ENCODE peak calls at places on chromosome 4, in seven cellular contexts. P is fibroblast of lung; G is uterus; N is CD8-positive, alpha-beta T cell; T is breast epithelium; Q is BJ; V is IMR-90. X is an unnamed sample.

GRCh38 chr4:5448286-5448685 is 260.1 kb downstream of the EVC2 start:
- DNase-seq in P (no peak), G (no peak), N (no peak), T (no peak), Q (no peak), V (no peak), X (no peak)

GRCh38 chr4:153207027-153207426 is 2.8 kb downstream of the TRIM2 start:
- DNase-seq in P (no peak), G (no peak), N (no peak), T (no peak), Q (no peak), V (no peak), X (no peak)

GRCh38 chr4:40630335-40631021 is 814 bp upstream of the RBM47 start:
- DNase-seq in P (no peak), G (no peak), N (no peak), T (peak), Q (no peak), V (no peak), X (peak)

GRCh38 chr4:22485751-22486150 is 30.1 kb downstream of the ADGRA3 start:
- DNase-seq in P (peak), G (no peak), N (no peak), T (no peak), Q (no peak), V (peak), X (no peak)

GRCh38 chr4:22532117-22532516 is 16.3 kb upstream of the ADGRA3 start:
- DNase-seq in P (no peak), G (no peak), N (no peak), T (no peak), Q (no peak), V (no peak), X (no peak)

GRCh38 chr4:5808081-5808741 is 84.7 kb downstream of the CRMP1 start:
- DNase-seq in P (peak), G (no peak), N (no peak), T (no peak), Q (no peak), V (peak), X (no peak)

GRCh38 chr4:38819569-38819968 is 15.0 kb upstream of the TLR1 start:
- DNase-seq in P (peak), G (no peak), N (no peak), T (no peak), Q (no peak), V (peak), X (no peak)

GRCh38 chr4:139015269-139015947 is at the start of gene NOCT:
- DNase-seq in P (peak), G (peak), N (peak), T (peak), Q (no peak), V (peak), X (peak)

GRCh38 chr4:3212391-3213100 is 36.4 kb upstream of the MSANTD1 start:
- DNase-seq in P (no peak), G (no peak), N (no peak), T (no peak), Q (no peak), V (no peak), X (no peak)

GRCh38 chr4:53714377-53715140 is 123.3 kb upstream of the LNX1 start:
- DNase-seq in P (peak), G (no peak), N (no peak), T (no peak), Q (peak), V (peak), X (no peak)

GRCh38 chr4:74529284-74530041 is 84.5 kb downstream of the AREG start:
- DNase-seq in P (no peak), G (no peak), N (no peak), T (peak), Q (no peak), V (no peak), X (no peak)

GRCh38 chr4:184472540-184473264 is 1.6 kb downstream of the IRF2 start:
- DNase-seq in P (peak), G (peak), N (peak), T (peak), Q (no peak), V (peak), X (peak)

GRCh38 chr4:52665592-52665991 is 6.5 kb upstream of the USP46 start:
- DNase-seq in P (peak), G (no peak), N (no peak), T (no peak), Q (no peak), V (no peak), X (no peak)

GRCh38 chr4:184762100-184762499 is 28.2 kb upstream of the CENPU start:
- DNase-seq in P (no peak), G (no peak), N (peak), T (no peak), Q (no peak), V (no peak), X (no peak)

GRCh38 chr4:77817304-77818076 is 1.7 kb downstream of the CNOT6L start:
- DNase-seq in P (peak), G (no peak), N (no peak), T (no peak), Q (no peak), V (no peak), X (no peak)

GRCh38 chr4:77818667-77819408 is at the start of gene CNOT6L:
- DNase-seq in P (peak), G (peak), N (peak), T (peak), Q (no peak), V (peak), X (peak)

GRCh38 chr4:77818077-77818666 is 996 bp downstream of the CNOT6L start:
- DNase-seq in P (peak), G (peak), N (peak), T (peak), Q (peak), V (peak), X (peak)

GRCh38 chr4:77819409-77819835 is 254 bp upstream of the CNOT6L start:
- DNase-seq in P (peak), G (no peak), N (no peak), T (no peak), Q (no peak), V (no peak), X (no peak)

GRCh38 chr4:77815651-77816050 is 3.5 kb downstream of the CNOT6L start:
- DNase-seq in P (no peak), G (no peak), N (no peak), T (no peak), Q (no peak), V (no peak), X (no peak)
- H3K4me3 ChIP-seq in P (no peak), G (no peak), N (no peak), T (no peak), Q (no peak), V (no peak), X (no peak)

GRCh38 chr4:98117363-98117762 is 25.9 kb downstream of the STPG2 start:
- DNase-seq in P (no peak), G (no peak), N (no peak), T (no peak), Q (no peak), V (no peak), X (no peak)
- TF ChIP-seq CTCF in P (no peak), G (no peak), N (no peak), T (no peak), Q (no peak), V (no peak), X (no peak)

GRCh38 chr4:142607976-142608375 is 238.1 kb downstream of the INPP4B start:
- DNase-seq in P (no peak), G (no peak), N (no peak), T (no peak), Q (no peak), V (no peak), X (no peak)
- H3K4me3 ChIP-seq in P (no peak), G (no peak), N (no peak), T (no peak), Q (no peak), V (no peak), X (no peak)

GRCh38 chr4:157572951-157573350 is 352.4 kb downstream of the GRIA2 start:
- DNase-seq in P (no peak), G (no peak), N (no peak), T (no peak), Q (no peak), V (no peak), X (no peak)
- TF ChIP-seq CTCF in P (no peak), G (no peak), N (no peak), T (no peak), Q (no peak), V (no peak), X (no peak)

DNA sequence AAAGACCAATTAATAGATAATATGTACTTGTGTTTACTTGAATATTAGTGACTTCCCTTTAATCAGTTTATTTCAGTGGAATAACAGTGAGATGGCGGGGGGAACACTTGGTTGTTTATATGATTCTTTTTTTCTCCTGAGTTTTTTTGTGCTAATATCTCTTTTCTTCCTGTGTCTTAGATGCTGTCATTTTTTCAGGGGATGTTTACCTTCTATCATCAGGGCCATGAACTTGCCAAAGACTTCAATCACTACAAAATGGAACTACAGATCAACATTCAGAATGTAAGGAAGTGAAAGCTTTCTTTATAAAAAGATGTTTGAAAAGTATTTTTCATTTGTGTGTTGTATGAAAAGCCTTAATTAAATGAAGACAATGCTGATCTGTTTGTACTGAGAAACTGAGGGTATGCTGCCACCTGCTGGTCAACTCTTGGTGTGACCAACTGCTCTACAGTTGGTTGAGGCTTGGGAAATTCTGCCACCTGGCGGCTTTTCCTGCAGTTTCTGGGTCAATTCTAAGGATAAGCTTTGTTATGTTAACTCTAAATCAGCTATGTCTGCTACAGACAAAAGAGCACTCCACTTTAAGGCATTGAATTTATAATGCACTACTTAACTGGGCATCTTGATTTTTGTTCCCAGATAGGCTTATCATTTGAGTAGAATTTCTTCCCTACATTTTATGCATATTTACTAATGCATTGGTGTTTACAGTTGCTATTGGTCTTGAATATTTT is 134.8 kb downstream of the ARHGAP10 start:
- DNase-seq in P (peak), G (peak), N (peak), T (peak), Q (peak), V (peak), X (peak)
- H3K4me3 ChIP-seq in P (no peak), G (no peak), N (no peak), T (no peak), Q (no peak), V (no peak), X (no peak)